ENCODE peak calls at places on chromosomes 12 and 14, in six cellular contexts. One of them, this sample, is unnamed.

GRCh38 chr12:69457433-69457832 is 12.8 kb upstream of the FRS2 start:
- DNase-seq in transverse colon: no peak
- DNase-seq in spleen: no peak
- DNase-seq in uterus: no peak
- DNase-seq in A549: no peak
- DNase-seq in stomach: no peak
- DNase-seq in this sample: no peak

GRCh38 chr14:34030864-34031263 is 80.0 kb upstream of the EGLN3 start:
- DNase-seq in spleen: no peak
- DNase-seq in transverse colon: peak
- DNase-seq in A549: no peak
- DNase-seq in stomach: no peak
- DNase-seq in uterus: peak
- DNase-seq in this sample: no peak

GRCh38 chr12:28568083-28568482 is 377.8 kb downstream of the CCDC91 start:
- DNase-seq in transverse colon: peak
- DNase-seq in spleen: no peak
- DNase-seq in A549: peak
- DNase-seq in uterus: no peak
- DNase-seq in stomach: peak
- DNase-seq in this sample: peak

GRCh38 chr14:90905531-90905930 is 89.3 kb upstream of the TTC7B start:
- DNase-seq in spleen: no peak
- DNase-seq in transverse colon: no peak
- DNase-seq in stomach: no peak
- DNase-seq in A549: no peak
- DNase-seq in uterus: no peak
- DNase-seq in this sample: no peak

GRCh38 chr12:62604856-62605255 is 138.2 kb downstream of the MON2 start:
- DNase-seq in spleen: no peak
- DNase-seq in stomach: no peak
- DNase-seq in transverse colon: no peak
- DNase-seq in A549: peak
- DNase-seq in uterus: no peak
- DNase-seq in this sample: no peak

GRCh38 chr12:82730832-82731497 is 44.3 kb downstream of the TMTC2 start:
- DNase-seq in uterus: no peak
- DNase-seq in transverse colon: no peak
- DNase-seq in A549: no peak
- DNase-seq in spleen: no peak
- DNase-seq in stomach: no peak
- DNase-seq in this sample: no peak

GRCh38 chr14:73739899-73740685 is 25.9 kb upstream of the PNMA1 start:
- DNase-seq in stomach: no peak
- DNase-seq in spleen: peak
- DNase-seq in uterus: no peak
- DNase-seq in transverse colon: no peak
- DNase-seq in A549: no peak
- DNase-seq in this sample: peak

GRCh38 chr12:53101931-53102781 is 1.1 kb upstream of the SOAT2 start:
- DNase-seq in A549: no peak
- DNase-seq in uterus: no peak
- DNase-seq in transverse colon: no peak
- DNase-seq in stomach: no peak
- DNase-seq in spleen: no peak
- DNase-seq in this sample: peak

GRCh38 chr12:112317481-112317880 is 64.8 kb downstream of the HECTD4 start:
- DNase-seq in spleen: no peak
- DNase-seq in transverse colon: no peak
- DNase-seq in uterus: no peak
- DNase-seq in stomach: no peak
- DNase-seq in A549: no peak
- DNase-seq in this sample: no peak

GRCh38 chr12:90058721-90059120 is 350.1 kb upstream of the ATP2B1 start:
- DNase-seq in uterus: no peak
- DNase-seq in A549: peak
- DNase-seq in spleen: no peak
- DNase-seq in transverse colon: no peak
- DNase-seq in stomach: no peak
- DNase-seq in this sample: peak

GRCh38 chr12:85834378-85834777 is 1.8 kb downstream of the RASSF9 start:
- DNase-seq in uterus: no peak
- DNase-seq in transverse colon: no peak
- DNase-seq in spleen: no peak
- DNase-seq in A549: no peak
- DNase-seq in stomach: no peak
- DNase-seq in this sample: no peak

GRCh38 chr14:104805326-104805678 is 4.4 kb downstream of the ZBTB42 start:
- DNase-seq in spleen: no peak
- DNase-seq in A549: peak
- DNase-seq in stomach: peak
- DNase-seq in uterus: peak
- DNase-seq in transverse colon: no peak
- DNase-seq in this sample: no peak

GRCh38 chr12:111041091-111041490 is 120.7 kb upstream of the MYL2 start:
- DNase-seq in uterus: no peak
- DNase-seq in A549: no peak
- DNase-seq in stomach: no peak
- DNase-seq in transverse colon: no peak
- DNase-seq in spleen: no peak
- DNase-seq in this sample: no peak

GRCh38 chr14:92637864-92638263 is 110.6 kb downstream of the LGMN start:
- DNase-seq in A549: no peak
- DNase-seq in spleen: no peak
- DNase-seq in stomach: no peak
- DNase-seq in uterus: no peak
- DNase-seq in transverse colon: no peak
- DNase-seq in this sample: no peak

GRCh38 chr14:99214701-99215100 is 57.3 kb downstream of the BCL11B start:
- DNase-seq in spleen: no peak
- DNase-seq in stomach: no peak
- DNase-seq in transverse colon: no peak
- DNase-seq in uterus: no peak
- DNase-seq in A549: no peak
- DNase-seq in this sample: no peak

GRCh38 chr14:94945615-94946014 is 175.7 kb upstream of the GSC start:
- DNase-seq in spleen: no peak
- DNase-seq in stomach: no peak
- DNase-seq in A549: no peak
- DNase-seq in uterus: no peak
- DNase-seq in transverse colon: no peak
- DNase-seq in this sample: no peak

GRCh38 chr14:47626151-47627035 is 49.0 kb downstream of the MDGA2 start:
- DNase-seq in A549: no peak
- DNase-seq in uterus: no peak
- DNase-seq in transverse colon: no peak
- DNase-seq in spleen: no peak
- DNase-seq in stomach: no peak
- DNase-seq in this sample: no peak

GRCh38 chr14:101061411-101062064 is 158.0 kb upstream of the RTL1 start:
- DNase-seq in A549: no peak
- DNase-seq in spleen: peak
- DNase-seq in stomach: no peak
- DNase-seq in transverse colon: no peak
- DNase-seq in uterus: no peak
- DNase-seq in this sample: no peak

GRCh38 chr14:73879027-73879426 is 7.6 kb upstream of the ZNF410 start:
- DNase-seq in A549: no peak
- DNase-seq in transverse colon: no peak
- DNase-seq in stomach: no peak
- DNase-seq in uterus: no peak
- DNase-seq in spleen: no peak
- DNase-seq in this sample: no peak

GRCh38 chr14:59484611-59485174 is 376 bp downstream of the JKAMP start:
- DNase-seq in A549: peak
- DNase-seq in stomach: no peak
- DNase-seq in spleen: no peak
- DNase-seq in transverse colon: no peak
- DNase-seq in uterus: no peak
- DNase-seq in this sample: no peak

GRCh38 chr12:132827763-132828703 is 636 bp downstream of the GOLGA3 start:
- DNase-seq in A549: peak
- DNase-seq in spleen: peak
- DNase-seq in stomach: peak
- DNase-seq in uterus: peak
- DNase-seq in transverse colon: peak
- DNase-seq in this sample: peak

GRCh38 chr12:54628186-54628846 is 6.4 kb downstream of the LACRT start:
- DNase-seq in spleen: no peak
- DNase-seq in transverse colon: no peak
- DNase-seq in uterus: no peak
- DNase-seq in stomach: no peak
- DNase-seq in A549: no peak
- DNase-seq in this sample: no peak

GRCh38 chr14:99120147-99121026 is 151.6 kb downstream of the BCL11B start:
- DNase-seq in spleen: no peak
- DNase-seq in transverse colon: no peak
- DNase-seq in uterus: no peak
- DNase-seq in stomach: peak
- DNase-seq in A549: no peak
- DNase-seq in this sample: peak

GRCh38 chr12:117850048-117850447 is 118.7 kb downstream of the KSR2 start:
- DNase-seq in uterus: no peak
- DNase-seq in A549: peak
- DNase-seq in spleen: no peak
- DNase-seq in transverse colon: no peak
- DNase-seq in stomach: no peak
- DNase-seq in this sample: peak

GRCh38 chr14:47227051-47227600 is 448.3 kb downstream of the MDGA2 start:
- DNase-seq in A549: no peak
- DNase-seq in stomach: no peak
- DNase-seq in uterus: no peak
- DNase-seq in transverse colon: no peak
- DNase-seq in spleen: no peak
- DNase-seq in this sample: no peak

GRCh38 chr12:110256780-110257431 is 24.1 kb upstream of the ATP2A2 start:
- DNase-seq in A549: peak
- DNase-seq in stomach: peak
- DNase-seq in transverse colon: no peak
- DNase-seq in uterus: no peak
- DNase-seq in spleen: no peak
- DNase-seq in this sample: peak

GRCh38 chr12:130780880-130781575 is 58.0 kb downstream of the STX2 start:
- DNase-seq in A549: no peak
- DNase-seq in spleen: no peak
- DNase-seq in transverse colon: no peak
- DNase-seq in uterus: no peak
- DNase-seq in stomach: no peak
- DNase-seq in this sample: no peak

GRCh38 chr12:107287436-107288413 is 194.4 kb upstream of the CRY1 start:
- DNase-seq in spleen: no peak
- DNase-seq in transverse colon: no peak
- DNase-seq in A549: no peak
- DNase-seq in stomach: no peak
- DNase-seq in uterus: no peak
- DNase-seq in this sample: no peak

GRCh38 chr12:95533985-95534384 is 17.3 kb downstream of the USP44 start:
- DNase-seq in uterus: no peak
- DNase-seq in A549: no peak
- DNase-seq in stomach: no peak
- DNase-seq in spleen: no peak
- DNase-seq in transverse colon: no peak
- DNase-seq in this sample: no peak

GRCh38 chr12:45789025-45789424 is 59.5 kb downstream of the ARID2 start:
- DNase-seq in transverse colon: no peak
- DNase-seq in spleen: no peak
- DNase-seq in A549: peak
- DNase-seq in uterus: no peak
- DNase-seq in stomach: no peak
- DNase-seq in this sample: no peak

GRCh38 chr14:49972840-49973239 is 80.0 kb downstream of the ARF6 start:
- DNase-seq in spleen: no peak
- DNase-seq in stomach: peak
- DNase-seq in uterus: peak
- DNase-seq in transverse colon: peak
- DNase-seq in A549: peak
- DNase-seq in this sample: no peak

GRCh38 chr12:29317556-29318363 is 63.2 kb downstream of the ERGIC2 start:
- DNase-seq in uterus: no peak
- DNase-seq in stomach: peak
- DNase-seq in A549: peak
- DNase-seq in transverse colon: peak
- DNase-seq in spleen: no peak
- DNase-seq in this sample: peak

GRCh38 chr12:77152623-77153193 is 87.3 kb upstream of the E2F7 start:
- DNase-seq in spleen: no peak
- DNase-seq in transverse colon: no peak
- DNase-seq in stomach: no peak
- DNase-seq in A549: peak
- DNase-seq in uterus: no peak
- DNase-seq in this sample: no peak

GRCh38 chr12:109052415-109053323 is at the start of gene USP30:
- DNase-seq in stomach: peak
- DNase-seq in spleen: peak
- DNase-seq in transverse colon: peak
- DNase-seq in A549: peak
- DNase-seq in uterus: peak
- DNase-seq in this sample: peak
- TF ChIP-seq POLR2A in stomach: no peak
- TF ChIP-seq POLR2A in spleen: no peak
- TF ChIP-seq POLR2A in transverse colon: peak
- TF ChIP-seq POLR2A in A549: no peak
- TF ChIP-seq POLR2A in uterus: no peak
- TF ChIP-seq POLR2A in this sample: peak

GRCh38 chr12:103769240-103769945 is 71.6 kb downstream of the NT5DC3 start:
- DNase-seq in transverse colon: no peak
- DNase-seq in uterus: no peak
- DNase-seq in spleen: no peak
- DNase-seq in A549: no peak
- DNase-seq in stomach: no peak
- DNase-seq in this sample: no peak
- H3K27ac ChIP-seq in transverse colon: no peak
- H3K27ac ChIP-seq in uterus: no peak
- H3K27ac ChIP-seq in spleen: no peak
- H3K27ac ChIP-seq in A549: no peak
- H3K27ac ChIP-seq in stomach: no peak
- H3K27ac ChIP-seq in this sample: no peak

GRCh38 chr12:91695964-91696363 is 449.7 kb downstream of the BTG1 start:
- DNase-seq in transverse colon: no peak
- DNase-seq in uterus: no peak
- DNase-seq in stomach: no peak
- DNase-seq in A549: no peak
- DNase-seq in spleen: no peak
- DNase-seq in this sample: no peak
- TF ChIP-seq CTCF in transverse colon: no peak
- TF ChIP-seq CTCF in uterus: no peak
- TF ChIP-seq CTCF in stomach: no peak
- TF ChIP-seq CTCF in A549: no peak
- TF ChIP-seq CTCF in spleen: no peak
- TF ChIP-seq CTCF in this sample: no peak

DNA sequence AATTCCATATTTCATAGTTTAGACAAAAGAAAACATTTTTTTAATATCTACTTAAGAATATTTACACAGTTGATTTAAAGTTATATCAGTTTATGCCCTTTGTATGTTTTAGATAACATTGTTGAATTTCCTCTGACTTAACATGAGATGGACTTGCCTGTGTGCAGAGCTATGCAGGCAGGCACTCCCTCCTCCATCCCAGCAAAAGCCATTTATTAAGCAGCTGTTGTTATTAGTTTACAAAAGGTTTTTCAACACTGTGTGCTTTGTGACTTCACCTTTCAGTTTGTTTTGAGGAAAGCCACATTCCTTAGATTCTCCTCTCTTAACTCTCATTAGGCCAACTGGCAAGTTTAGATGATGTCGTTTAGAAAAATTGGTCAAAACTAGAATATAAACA is 337.5 kb upstream of the PDE3A start:
- DNase-seq in A549: peak
- DNase-seq in uterus: no peak
- DNase-seq in stomach: no peak
- DNase-seq in spleen: no peak
- DNase-seq in transverse colon: no peak
- DNase-seq in this sample: no peak
- TF ChIP-seq POLR2A in A549: no peak
- TF ChIP-seq POLR2A in uterus: no peak
- TF ChIP-seq POLR2A in stomach: no peak
- TF ChIP-seq POLR2A in spleen: no peak
- TF ChIP-seq POLR2A in transverse colon: no peak
- TF ChIP-seq POLR2A in this sample: no peak

This sample was measured in adrenal gland.